ENCODE peak calls at places on chromosomes 11 and 22, in ten cellular contexts. H, C, Y, R, A, V, J, D, B and I are unnamed samples.

GRCh38 chr11:45366839-45367238 is 80.7 kb upstream of the SYT13 start:
- DNase-seq in H (no peak), C (no peak), Y (no peak), R (no peak), A (no peak), V (no peak), J (no peak), D (no peak), B (no peak), I (no peak)

GRCh38 chr11:66720223-66720898 is 8.7 kb downstream of the SPTBN2 start:
- DNase-seq in H (peak; percentile 38), C (peak; percentile 45), Y (peak; percentile 98), R (peak; percentile 46), A (peak; percentile 95), V (peak; percentile 99), J (no peak), D (peak; percentile 72), B (peak; percentile 83), I (peak; percentile 91)

GRCh38 chr11:11349870-11350325 is 3.2 kb downstream of the CSNK2A3 start:
- DNase-seq in H (peak; percentile 56), C (no peak), Y (peak; percentile 15), R (peak; percentile 58), A (no peak), V (peak; percentile 21), J (no peak), D (no peak), B (peak; percentile 89), I (peak; percentile 95)

GRCh38 chr11:111604392-111605009 is 2.3 kb downstream of the SIK2 start:
- DNase-seq in H (peak; percentile 79), C (peak; percentile 29), Y (peak; percentile 59), R (peak; percentile 21), A (peak; percentile 72), V (no peak), J (peak; percentile 82), D (no peak), B (peak; percentile 79), I (peak; percentile 41)

GRCh38 chr11:76095891-76096290 is 110.4 kb downstream of the WNT11 start:
- DNase-seq in H (no peak), C (no peak), Y (no peak), R (no peak), A (no peak), V (no peak), J (no peak), D (no peak), B (no peak), I (no peak)

GRCh38 chr11:45806072-45806933 is 1.4 kb downstream of the SLC35C1 start:
- DNase-seq in H (no peak), C (no peak), Y (no peak), R (no peak), A (no peak), V (no peak), J (no peak), D (peak; percentile 50), B (no peak), I (no peak)

GRCh38 chr11:76592961-76593360 is 77.6 kb downstream of the LRRC32 start:
- DNase-seq in H (no peak), C (no peak), Y (no peak), R (peak; percentile 1), A (no peak), V (no peak), J (no peak), D (no peak), B (no peak), I (no peak)

GRCh38 chr11:47606731-47607130 is 12.5 kb upstream of the C1QTNF4 start:
- DNase-seq in H (no peak), C (no peak), Y (no peak), R (peak; percentile 46), A (no peak), V (no peak), J (no peak), D (no peak), B (no peak), I (no peak)

GRCh38 chr11:102640946-102641345 is 15.8 kb upstream of the MMP20 start:
- DNase-seq in H (no peak), C (no peak), Y (no peak), R (no peak), A (no peak), V (no peak), J (no peak), D (no peak), B (no peak), I (no peak)

GRCh38 chr22:18976197-18976751 is 40.2 kb upstream of the PRODH start:
- DNase-seq in H (no peak), C (no peak), Y (no peak), R (no peak), A (no peak), V (no peak), J (no peak), D (no peak), B (no peak), I (no peak)

GRCh38 chr11:125211191-125211953 is 46.8 kb downstream of the PKNOX2 start:
- DNase-seq in H (no peak), C (no peak), Y (no peak), R (peak; percentile 40), A (no peak), V (no peak), J (no peak), D (no peak), B (no peak), I (peak; percentile 89)

GRCh38 chr11:81574301-81574700 is 1159.4 kb downstream of the FAM181B start:
- DNase-seq in H (no peak), C (no peak), Y (no peak), R (no peak), A (no peak), V (no peak), J (no peak), D (no peak), B (no peak), I (no peak)

GRCh38 chr11:2186669-2187266 is 15.2 kb upstream of the TH start:
- DNase-seq in H (peak; percentile 11), C (peak; percentile 76), Y (peak; percentile 54), R (no peak), A (peak; percentile 35), V (no peak), J (no peak), D (peak; percentile 69), B (peak; percentile 58), I (peak; percentile 61)

GRCh38 chr11:116357769-116358544 is 414.8 kb downstream of the BUD13 start:
- DNase-seq in H (peak; percentile 43), C (no peak), Y (peak; percentile 2), R (no peak), A (no peak), V (no peak), J (no peak), D (peak; percentile 54), B (peak; percentile 75), I (no peak)

GRCh38 chr11:2580444-2581050 is 119.2 kb downstream of the KCNQ1OT1 start:
- DNase-seq in H (no peak), C (no peak), Y (no peak), R (no peak), A (no peak), V (no peak), J (no peak), D (peak; percentile 40), B (no peak), I (peak; percentile 2)

GRCh38 chr22:46055176-46055850 is 78.4 kb upstream of the WNT7B start:
- DNase-seq in H (peak; percentile 31), C (no peak), Y (peak; percentile 48), R (no peak), A (no peak), V (no peak), J (no peak), D (no peak), B (peak; percentile 47), I (no peak)

GRCh38 chr11:121881806-121882205 is 234.2 kb downstream of the BLID start:
- DNase-seq in H (no peak), C (no peak), Y (peak; percentile 83), R (peak; percentile 32), A (no peak), V (no peak), J (no peak), D (no peak), B (no peak), I (no peak)

GRCh38 chr22:24091551-24092420 is 80.7 kb downstream of the CABIN1 start:
- DNase-seq in H (no peak), C (no peak), Y (no peak), R (no peak), A (no peak), V (no peak), J (no peak), D (peak; percentile 10), B (no peak), I (no peak)

GRCh38 chr22:46749682-46750529 is 11.9 kb upstream of the CERK start:
- DNase-seq in H (peak; percentile 45), C (no peak), Y (no peak), R (no peak), A (no peak), V (no peak), J (no peak), D (no peak), B (peak; percentile 46), I (no peak)

GRCh38 chr11:1825039-1825740 is 9.6 kb upstream of the SYT8 start:
- DNase-seq in H (no peak), C (peak; percentile 85), Y (no peak), R (no peak), A (no peak), V (no peak), J (no peak), D (peak; percentile 61), B (peak; percentile 51), I (no peak)

GRCh38 chr11:19398273-19398672 is 157.5 kb upstream of the E2F8 start:
- DNase-seq in H (no peak), C (no peak), Y (no peak), R (no peak), A (no peak), V (no peak), J (no peak), D (no peak), B (no peak), I (peak; percentile 38)

GRCh38 chr11:110513521-110514450 is 84.0 kb downstream of the FDX1 start:
- DNase-seq in H (no peak), C (no peak), Y (no peak), R (no peak), A (no peak), V (no peak), J (no peak), D (no peak), B (no peak), I (no peak)

GRCh38 chr11:35802672-35803071 is 140.1 kb downstream of the TRIM44 start:
- DNase-seq in H (no peak), C (no peak), Y (no peak), R (no peak), A (no peak), V (no peak), J (no peak), D (no peak), B (no peak), I (no peak)

GRCh38 chr11:90784241-90784814 is 561.5 kb upstream of the CHORDC1 start:
- DNase-seq in H (no peak), C (no peak), Y (no peak), R (no peak), A (no peak), V (no peak), J (no peak), D (no peak), B (no peak), I (no peak)